ENCODE peak calls at places on chromosomes 5 and 9, in five cellular contexts. T, Y, H, U and B are unnamed samples. For H3K4me1, the result is how much of the 10 kb centered on the place peaks cover.

GRCh38 chr5:73039082-73039481 is 81.3 kb upstream of the TMEM171 start:
- DNase-seq in T (no peak), Y (no peak), H (no peak), U (no peak), B (no peak)

GRCh38 chr9:123996731-123997421 is 14.7 kb upstream of the LHX2 start:
- DNase-seq in U (no peak), H (no peak), T (no peak), Y (no peak), B (no peak)

GRCh38 chr5:126446498-126447224 is 23.5 kb downstream of the GRAMD2B start:
- DNase-seq in Y (no peak), U (peak), T (no peak), H (no peak), B (no peak)

GRCh38 chr9:76688471-76689238 is 75.6 kb upstream of the PCA3 start:
- DNase-seq in Y (no peak), H (no peak), T (no peak), U (peak), B (no peak)

GRCh38 chr9:123309611-123310010 is 41.2 kb upstream of the STRBP start:
- DNase-seq in T (no peak), U (no peak), Y (no peak), H (no peak), B (no peak)

GRCh38 chr5:100553209-100553608 is 18.0 kb downstream of the FAM174A start:
- DNase-seq in H (no peak), U (no peak), T (no peak), Y (no peak), B (no peak)

GRCh38 chr9:34087370-34087769 is 38.7 kb upstream of the UBAP2 start:
- DNase-seq in T (no peak), H (no peak), U (no peak), Y (no peak), B (no peak)

GRCh38 chr5:35753500-35753899 is 103.2 kb upstream of the IL7R start:
- DNase-seq in T (no peak), H (no peak), Y (no peak), U (no peak), B (no peak)

GRCh38 chr5:87430863-87431262 is 18.1 kb upstream of the CCNH start:
- DNase-seq in H (no peak), U (no peak), T (no peak), Y (no peak), B (no peak)

GRCh38 chr9:35464056-35465025 is 25.6 kb upstream of the RUSC2 start:
- DNase-seq in H (no peak), U (no peak), T (no peak), Y (no peak), B (no peak)

GRCh38 chr5:68261174-68262021 is 45.8 kb downstream of the PIK3R1 start:
- DNase-seq in H (no peak), T (no peak), Y (no peak), U (no peak), B (no peak)

GRCh38 chr5:34447424-34447823 is 208.7 kb upstream of the RAI14 start:
- DNase-seq in Y (no peak), U (no peak), H (no peak), T (no peak), B (no peak)

GRCh38 chr9:129776566-129776937 is 23.7 kb upstream of the PTGES start:
- DNase-seq in T (no peak), H (no peak), U (no peak), Y (peak), B (no peak)

GRCh38 chr9:137034039-137034708 is 2.3 kb upstream of the FUT7 start:
- DNase-seq in T (peak), U (no peak), H (no peak), Y (no peak), B (no peak)

GRCh38 chr9:9998491-9999287 is 614.1 kb downstream of the PTPRD start:
- DNase-seq in H (no peak), U (no peak), T (no peak), Y (no peak), B (no peak)

GRCh38 chr9:111825468-111826145 is 30.9 kb upstream of the SHOC1 start:
- DNase-seq in U (no peak), Y (no peak), T (no peak), H (no peak), B (no peak)

GRCh38 chr5:154209591-154210081 is 19.1 kb downstream of the GALNT10 start:
- DNase-seq in T (no peak), Y (no peak), H (no peak), U (no peak), B (no peak)

GRCh38 chr5:33527696-33528095 is 86.9 kb downstream of the TARS1 start:
- DNase-seq in Y (no peak), T (no peak), H (no peak), U (no peak), B (no peak)

GRCh38 chr5:176609724-176610429 is at the start of gene GPRIN1:
- DNase-seq in H (peak), Y (peak), U (peak), T (no peak), B (no peak)

GRCh38 chr5:126552614-126553013 is 42.4 kb downstream of the ALDH7A1 start:
- DNase-seq in Y (no peak), H (no peak), T (no peak), U (no peak), B (no peak)

GRCh38 chr5:141330299-141331080 is at the start of gene PCDHGA1:
- DNase-seq in H (no peak), U (no peak), T (no peak), Y (peak), B (no peak)

GRCh38 chr9:306907-307306 is 92.2 kb downstream of the DOCK8 start:
- DNase-seq in Y (no peak), T (no peak), U (no peak), H (peak), B (no peak)

GRCh38 chr5:149762958-149763630 is 33.0 kb downstream of the PPARGC1B start:
- DNase-seq in U (no peak), H (no peak), T (no peak), Y (no peak), B (no peak)

GRCh38 chr9:131976157-131976740 is 103.4 kb downstream of the MED27 start:
- DNase-seq in Y (no peak), H (no peak), T (no peak), U (no peak), B (no peak)

GRCh38 chr9:104092192-104092591 is 1.9 kb upstream of the SMC2 start:
- DNase-seq in T (no peak), U (no peak), Y (no peak), H (no peak), B (no peak)
- H3K4me3 ChIP-seq in T (no peak), U (no peak), Y (no peak), H (no peak), B (no peak)

GRCh38 chr9:38042626-38043359 is 26.2 kb downstream of the SHB start:
- DNase-seq in Y (no peak), H (no peak), U (no peak), T (no peak), B (no peak)
- H3K27ac ChIP-seq in Y (peak), H (no peak), U (no peak), T (peak), B (peak)

DNA sequence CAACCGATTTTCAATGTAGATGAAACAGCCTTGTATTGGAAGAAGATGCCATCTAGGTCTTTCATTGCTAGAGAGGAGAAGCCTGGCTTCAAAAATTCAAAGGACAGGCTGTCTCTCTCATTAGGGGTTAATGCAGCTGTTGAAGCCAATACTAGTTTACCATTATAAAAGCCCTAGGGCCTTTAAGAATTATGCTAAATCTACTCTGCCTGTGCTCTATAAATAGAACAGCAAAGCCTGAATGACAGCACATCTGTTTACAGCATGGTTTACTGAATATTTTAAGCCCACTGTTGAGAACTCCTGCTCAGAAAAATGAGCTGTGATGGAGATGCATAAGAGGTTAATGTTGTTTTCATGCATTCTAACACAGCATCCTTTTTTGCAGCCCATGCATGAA is 188.5 kb downstream of the TRIM32 start:
- DNase-seq in T (no peak), Y (no peak), H (no peak), U (no peak), B (no peak)
- H3K4me1 ChIP-seq in T (under half), Y (under half), H (under half), U (under half), B (under half)

GRCh38 chr9:128123451-128124080 is 4.0 kb downstream of the PTGES2 start:
- DNase-seq in H (no peak), Y (peak), T (no peak), U (no peak), B (no peak)

GRCh38 chr9:128124873-128125574 is 2.5 kb downstream of the PTGES2 start:
- DNase-seq in Y (peak), H (no peak), T (peak), U (peak), B (no peak)

GRCh38 chr9:128125575-128126354 is 1.8 kb downstream of the PTGES2 start:
- DNase-seq in T (no peak), H (no peak), U (no peak), Y (peak), B (no peak)

GRCh38 chr9:128122809-128123175 is 4.7 kb downstream of the PTGES2 start:
- DNase-seq in Y (peak), T (no peak), H (no peak), U (no peak), B (no peak)

GRCh38 chr9:128124451-128124850 is 3.1 kb downstream of the PTGES2 start:
- DNase-seq in U (no peak), T (no peak), H (no peak), Y (peak), B (no peak)
- H3K4me3 ChIP-seq in U (no peak), T (no peak), H (no peak), Y (no peak), B (no peak)

GRCh38 chr9:114163517-114163924 is 8.2 kb downstream of the COL27A1 start:
- DNase-seq in U (peak), H (no peak), Y (peak), T (peak), B (no peak)

GRCh38 chr9:114164191-114164794 is 9.0 kb downstream of the COL27A1 start:
- DNase-seq in Y (peak), U (no peak), T (no peak), H (no peak), B (no peak)

GRCh38 chr9:114158482-114159130 is 3.3 kb downstream of the COL27A1 start:
- DNase-seq in H (no peak), U (no peak), Y (no peak), T (no peak), B (no peak)

GRCh38 chr9:114159562-114160145 is 4.3 kb downstream of the COL27A1 start:
- DNase-seq in H (no peak), U (no peak), T (no peak), Y (no peak), B (no peak)

DNA sequence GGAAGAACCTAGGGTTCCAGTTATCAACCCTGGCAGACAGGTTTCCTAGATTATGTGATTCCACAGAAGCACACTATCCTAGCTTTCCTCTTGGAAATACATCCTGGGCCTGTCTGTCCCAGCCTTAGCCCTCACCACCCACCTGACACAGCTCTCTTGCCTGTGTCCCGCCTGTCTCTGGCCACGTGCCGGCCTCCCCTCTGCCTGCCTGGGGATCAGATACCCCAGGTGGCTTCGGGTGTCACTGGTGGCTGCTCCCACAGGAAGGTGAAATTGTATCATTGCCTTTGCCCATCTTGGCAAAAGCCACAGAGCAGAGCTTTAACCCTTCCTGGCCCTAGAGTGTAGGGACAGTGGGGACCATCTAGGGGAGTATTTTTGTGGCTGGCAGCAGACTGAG is 6.2 kb downstream of the COL27A1 start:
- DNase-seq in U (no peak), Y (no peak), T (no peak), H (no peak), B (no peak)
- H3K27ac ChIP-seq in U (no peak), Y (no peak), T (no peak), H (no peak), B (no peak)

GRCh38 chr9:121914017-121914595 is 179.0 kb downstream of the TTLL11 start:
- DNase-seq in T (no peak), H (no peak), Y (no peak), U (no peak), B (no peak)

GRCh38 chr9:121916008-121916407 is 177.1 kb downstream of the TTLL11 start:
- DNase-seq in Y (no peak), T (no peak), U (no peak), H (no peak), B (no peak)

GRCh38 chr9:121914604-121915303 is 178.4 kb downstream of the TTLL11 start:
- DNase-seq in U (no peak), Y (no peak), T (no peak), H (no peak), B (no peak)

GRCh38 chr9:121915304-121915625 is 177.8 kb downstream of the TTLL11 start:
- DNase-seq in T (no peak), H (no peak), Y (no peak), U (no peak), B (no peak)

GRCh38 chr9:121917375-121918335 is 175.5 kb downstream of the TTLL11 start:
- DNase-seq in U (no peak), T (no peak), H (no peak), Y (no peak), B (no peak)
- H3K4me1 ChIP-seq in U (under half), T (under half), H (under half), Y (under half), B (under half)